ENCODE peak calls at places on chromosomes 3 and 15, in four cellular contexts. V is A549, K is spleen, P is stomach. U is an unnamed sample.

GRCh38 chr3:27606537-27606936 is 115.6 kb downstream of the EOMES start:
- DNase-seq in V (no peak), K (no peak), P (no peak), U (no peak)

GRCh38 chr15:52943746-52944145 is 153.6 kb upstream of the ONECUT1 start:
- DNase-seq in V (no peak), K (no peak), P (no peak), U (no peak)

GRCh38 chr3:100263583-100263982 is 2.8 kb downstream of the TBC1D23 start:
- DNase-seq in V (no peak), K (no peak), P (no peak), U (no peak)

GRCh38 chr15:55348281-55348778 is 29.3 kb downstream of the PIGB start:
- DNase-seq in V (no peak), K (no peak), P (no peak), U (no peak)

GRCh38 chr3:51944541-51945021 is 2.4 kb downstream of the PARP3 start:
- DNase-seq in V (no peak), K (peak; percentile 74), P (no peak), U (no peak)

GRCh38 chr3:117526485-117527079 is 817.0 kb downstream of the TUSC7 start:
- DNase-seq in V (no peak), K (no peak), P (peak; percentile 26), U (peak; percentile 39)

GRCh38 chr3:101851072-101851471 is 1.8 kb downstream of the NFKBIZ start:
- DNase-seq in V (no peak), K (no peak), P (no peak), U (no peak)

GRCh38 chr15:77611767-77612166 is 20.9 kb downstream of the LINGO1 start:
- DNase-seq in V (no peak), K (no peak), P (no peak), U (no peak)

GRCh38 chr15:41965441-41966413 is 6.6 kb downstream of the EHD4 start:
- DNase-seq in V (no peak), K (peak; percentile 21), P (peak; percentile 23), U (no peak)

GRCh38 chr3:66475386-66476020 is 25.3 kb downstream of the LRIG1 start:
- DNase-seq in V (no peak), K (no peak), P (no peak), U (no peak)

GRCh38 chr3:128585189-128585588 is 65.4 kb downstream of the RPN1 start:
- DNase-seq in V (no peak), K (no peak), P (no peak), U (no peak)

GRCh38 chr3:174035317-174035886 is 637.9 kb downstream of the NLGN1 start:
- DNase-seq in V (no peak), K (no peak), P (no peak), U (no peak)

GRCh38 chr3:53890726-53891499 is 746 bp downstream of the SELENOK start:
- DNase-seq in V (peak; percentile 17), K (no peak), P (peak; percentile 57), U (no peak)

GRCh38 chr3:69370945-69371301 is 15.0 kb downstream of the FRMD4B start:
- DNase-seq in V (no peak), K (no peak), P (no peak), U (no peak)

GRCh38 chr3:42213417-42213816 is 52.6 kb downstream of the CCK start:
- DNase-seq in V (no peak), K (peak; percentile 87), P (peak; percentile 48), U (no peak)

GRCh38 chr3:172550347-172550943 is 27.2 kb upstream of the TNFSF10 start:
- DNase-seq in V (peak; percentile 15), K (no peak), P (no peak), U (no peak)

GRCh38 chr15:60932051-60932915 is 296.8 kb downstream of the RORA start:
- DNase-seq in V (peak; percentile 35), K (no peak), P (peak; percentile 59), U (peak; percentile 36)

GRCh38 chr3:195411831-195412230 is 31.0 kb downstream of the ACAP2 start:
- DNase-seq in V (no peak), K (no peak), P (no peak), U (no peak)

GRCh38 chr15:101126618-101127502 is 125.0 kb downstream of the CHSY1 start:
- DNase-seq in V (no peak), K (peak; percentile 70), P (no peak), U (no peak)

GRCh38 chr15:23645379-23646164 is 2.1 kb downstream of the MAGEL2 start:
- DNase-seq in V (no peak), K (no peak), P (no peak), U (no peak)

GRCh38 chr3:172179680-172180399 is 140.5 kb downstream of the FNDC3B start:
- DNase-seq in V (no peak), K (no peak), P (no peak), U (no peak)

GRCh38 chr3:148178508-148178907 is 519.2 kb upstream of the AGTR1 start:
- DNase-seq in V (no peak), K (no peak), P (no peak), U (no peak)

GRCh38 chr15:29364429-29365078 is 94.9 kb upstream of the NSMCE3 start:
- DNase-seq in V (peak; percentile 33), K (no peak), P (no peak), U (no peak)

GRCh38 chr3:37773471-37773870 is 88.2 kb upstream of the CTDSPL start:
- DNase-seq in V (no peak), K (no peak), P (no peak), U (peak; percentile 3)

GRCh38 chr3:23099021-23099420 is 104.1 kb upstream of the UBE2E2 start:
- DNase-seq in V (no peak), K (no peak), P (no peak), U (no peak)

GRCh38 chr15:89912674-89913396 is at the start of gene ARPIN:
- DNase-seq in V (peak; percentile 77), K (no peak), P (peak; percentile 65), U (peak; percentile 55)

GRCh38 chr3:127045435-127046045 is 62.6 kb downstream of the PLXNA1 start:
- DNase-seq in V (no peak), K (no peak), P (no peak), U (no peak)

GRCh38 chr3:73663495-73663894 is 38.8 kb upstream of the PDZRN3 start:
- DNase-seq in V (no peak), K (no peak), P (no peak), U (no peak)

GRCh38 chr15:91253605-91254004 is 153.5 kb downstream of the SV2B start:
- DNase-seq in V (no peak), K (no peak), P (no peak), U (no peak)

GRCh38 chr15:98113357-98113756 is 152.9 kb downstream of the ARRDC4 start:
- DNase-seq in V (no peak), K (no peak), P (no peak), U (no peak)

GRCh38 chr3:135514064-135514455 is 451.5 kb upstream of the PPP2R3A start:
- DNase-seq in V (no peak), K (no peak), P (no peak), U (no peak)

GRCh38 chr3:118734664-118735063 is 300.0 kb downstream of the IGSF11 start:
- DNase-seq in V (no peak), K (no peak), P (no peak), U (no peak)
- TF ChIP-seq CTCF in V (no peak), K (no peak), P (no peak), U (no peak)

DNA sequence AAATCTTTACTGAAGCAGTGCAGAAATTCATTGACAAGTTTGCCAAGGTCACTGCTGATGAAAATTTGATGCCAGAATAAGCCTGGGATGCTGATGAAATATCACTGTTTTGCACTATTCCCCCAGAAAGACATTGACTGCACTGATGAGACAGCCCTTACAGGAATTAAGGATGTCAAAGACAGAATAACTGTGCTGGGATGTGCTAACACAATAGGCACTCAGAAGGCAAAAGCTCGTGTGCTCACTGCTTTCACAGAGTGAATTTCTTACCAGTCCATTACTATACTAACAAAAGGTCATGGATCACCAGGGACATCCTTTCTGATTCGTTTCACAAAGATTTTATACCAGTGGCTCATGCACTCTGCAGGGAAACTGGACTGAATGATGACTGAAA is 69.4 kb downstream of the MCF2L2 start:
- DNase-seq in V (no peak), K (no peak), P (no peak), U (no peak)
- H3K27ac ChIP-seq in V (no peak overlapping the region), K (no peak overlapping the region), P (no peak overlapping the region), U (no peak overlapping the region)

DNA sequence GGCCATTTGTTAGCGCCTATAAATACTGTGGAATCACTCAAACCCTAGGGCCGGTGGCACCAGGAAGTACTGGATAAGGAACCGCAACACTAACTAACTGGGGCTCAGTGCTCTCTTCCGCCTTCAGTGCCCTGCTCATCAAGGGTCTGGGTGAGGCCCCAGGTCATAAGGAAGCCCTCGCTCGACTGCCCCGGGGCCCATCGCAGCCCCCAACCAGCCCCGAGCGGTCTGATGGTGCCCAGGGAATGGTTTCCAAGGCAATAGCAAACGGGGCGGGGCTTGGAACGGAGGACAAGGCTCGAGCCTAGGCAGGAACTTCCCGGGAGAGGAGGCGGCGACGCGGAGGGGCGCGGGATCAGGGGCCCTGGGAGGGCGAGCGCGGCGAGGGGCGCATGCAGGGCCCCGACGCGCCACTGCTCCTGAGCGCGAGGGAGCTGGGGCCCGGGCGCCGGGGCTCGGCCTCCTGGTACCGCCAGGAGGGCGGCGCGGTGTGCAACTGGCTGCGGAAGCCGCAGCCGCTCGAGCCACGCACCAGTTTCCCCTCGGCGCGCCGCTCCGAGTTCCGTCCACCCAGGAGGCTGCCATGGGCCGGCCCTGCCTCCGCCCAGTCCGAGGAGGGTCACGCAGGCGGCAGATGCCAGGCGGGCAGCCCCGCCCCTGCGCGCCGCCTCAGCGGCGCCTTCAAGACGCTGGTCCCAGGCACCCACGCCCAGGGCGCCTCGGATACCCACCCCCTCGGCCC is at the start of gene TTLL3:
- DNase-seq in V (peak; percentile 73), K (peak; percentile 94), P (peak; percentile 76), U (peak; percentile 82)
- H3K4me3 ChIP-seq in V (peak within 1 kb of the TSS; percentile 75), K (peak within 1 kb of the TSS; percentile 86), P (peak within 1 kb of the TSS; percentile 64), U (peak within 1 kb of the TSS; percentile 68)

GRCh38 chr3:33064929-33065328 is 32.0 kb downstream of the GLB1 start:
- DNase-seq in V (no peak), K (no peak), P (no peak), U (no peak)
- TF ChIP-seq CTCF in V (peak; percentile 13), K (no peak), P (no peak), U (no peak)

DNA sequence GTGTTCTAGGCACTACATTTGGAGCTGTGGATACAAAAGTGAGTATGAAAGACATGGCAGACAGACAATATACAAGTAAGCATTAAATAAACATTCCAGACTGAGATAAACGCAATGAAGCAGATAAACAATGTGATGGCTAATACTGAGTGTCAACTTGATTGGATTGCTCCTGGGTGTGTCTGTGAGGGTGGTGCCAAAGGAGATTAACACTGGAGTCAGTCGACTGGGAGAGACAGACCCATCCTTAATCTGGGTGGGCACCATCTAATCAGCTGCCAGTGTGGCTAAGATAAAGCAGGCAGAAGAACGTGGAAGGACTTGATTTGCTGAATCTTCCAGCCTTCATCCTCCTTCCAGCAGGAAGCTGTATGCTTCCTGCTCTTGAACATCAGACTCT is 77.2 kb downstream of the CADPS start:
- DNase-seq in V (no peak), K (no peak), P (no peak), U (no peak)
- H3K27ac ChIP-seq in V (no peak overlapping the region), K (no peak overlapping the region), P (no peak overlapping the region), U (no peak overlapping the region)

GRCh38 chr3:141382571-141382970 is 14.3 kb downstream of the ZBTB38 start:
- DNase-seq in V (no peak), K (no peak), P (no peak), U (no peak)

GRCh38 chr3:141384157-141384556 is 15.9 kb downstream of the ZBTB38 start:
- DNase-seq in V (no peak), K (no peak), P (no peak), U (no peak)

GRCh38 chr3:141385386-141386079 is 17.2 kb downstream of the ZBTB38 start:
- DNase-seq in V (no peak), K (no peak), P (no peak), U (no peak)

GRCh38 chr3:141384575-141384974 is 16.3 kb downstream of the ZBTB38 start:
- DNase-seq in V (no peak), K (no peak), P (no peak), U (no peak)

GRCh38 chr3:141383555-141384129 is 15.3 kb downstream of the ZBTB38 start:
- DNase-seq in V (no peak), K (no peak), P (no peak), U (no peak)
- H3K4me3 ChIP-seq in V (no peak overlapping the region), K (peak overlapping the region; percentile 42), P (no peak overlapping the region), U (no peak overlapping the region)